ENCODE peak calls at places on chromosomes 4 and X, in six cellular contexts. A, V, K, D, L and R are unnamed samples.

GRCh38 chr4:139540637-139541036 is 15.4 kb downstream of the SETD7 start:
- DNase-seq in D (no peak), K (no peak), L (no peak), V (no peak), A (no peak), R (no peak)

GRCh38 chr4:7037425-7037824 is 5.7 kb upstream of the TADA2B start:
- DNase-seq in L (no peak), V (no peak), K (no peak), A (no peak), D (no peak), R (no peak)

GRCh38 chrX:87516716-87517115 is 886 bp upstream of the KLHL4 start:
- DNase-seq in A (no peak), K (no peak), V (no peak), L (peak; percentile 76), D (no peak), R (no peak)

GRCh38 chr4:7332216-7333023 is 102.3 kb downstream of the PSAPL1 start:
- DNase-seq in V (no peak), A (peak; percentile 81), K (no peak), L (no peak), D (no peak), R (no peak)

GRCh38 chrX:150573702-150574101 is 5.3 kb downstream of the MTM1 start:
- DNase-seq in L (no peak), A (no peak), V (no peak), D (no peak), K (peak; percentile 64), R (no peak)

GRCh38 chrX:18828832-18829404 is 121.5 kb downstream of the PPEF1 start:
- DNase-seq in L (peak; percentile 49), A (no peak), V (no peak), D (no peak), K (no peak), R (no peak)

GRCh38 chrX:46327229-46328081 is 217.8 kb downstream of the ZNF674 start:
- DNase-seq in D (no peak), A (no peak), K (no peak), V (peak; percentile 68), L (peak; percentile 91), R (peak; percentile 52)

GRCh38 chr4:54228064-54228527 is 997 bp upstream of the PDGFRA start:
- DNase-seq in D (no peak), L (peak; percentile 83), A (peak; percentile 93), K (no peak), V (peak; percentile 92), R (no peak)

GRCh38 chr4:40458683-40459082 is 123.5 kb downstream of the CHRNA9 start:
- DNase-seq in D (no peak), K (no peak), L (peak; percentile 75), V (no peak), A (no peak), R (no peak)

GRCh38 chr4:123449780-123450179 is 53.2 kb downstream of the SPRY1 start:
- DNase-seq in L (peak; percentile 91), V (no peak), K (no peak), A (no peak), D (no peak), R (no peak)

GRCh38 chrX:118637997-118638396 is 89.4 kb upstream of the IL13RA1 start:
- DNase-seq in L (peak; percentile 44), V (no peak), K (no peak), A (no peak), D (no peak), R (no peak)

GRCh38 chr4:86302242-86302641 is 57.6 kb downstream of the MAPK10 start:
- DNase-seq in L (no peak), V (no peak), K (no peak), A (peak; percentile 31), D (no peak), R (no peak)

GRCh38 chr4:108959497-108959896 is 196.6 kb upstream of the ETNPPL start:
- DNase-seq in A (no peak), V (no peak), K (no peak), L (no peak), D (no peak), R (no peak)

GRCh38 chr4:113858924-113859323 is 97.4 kb upstream of the CAMK2D start:
- DNase-seq in V (no peak), K (no peak), L (no peak), D (no peak), A (no peak), R (no peak)

GRCh38 chr4:102760645-102761477 is at the start of gene MANBA:
- DNase-seq in V (peak; percentile 90), D (peak; percentile 76), A (peak; percentile 70), K (peak; percentile 88), L (peak; percentile 77), R (peak; percentile 41)

GRCh38 chr4:40395908-40396806 is 61.0 kb downstream of the CHRNA9 start:
- DNase-seq in V (peak; percentile 23), K (no peak), D (no peak), A (peak; percentile 85), L (peak; percentile 83), R (no peak)

GRCh38 chr4:119281374-119281773 is 40.6 kb downstream of the FABP2 start:
- DNase-seq in D (no peak), A (no peak), K (no peak), L (no peak), V (no peak), R (no peak)

GRCh38 chrX:103329991-103330390 is at the start of gene TCEAL7:
- DNase-seq in L (no peak), K (no peak), A (peak; percentile 53), V (no peak), D (no peak), R (no peak)

GRCh38 chr4:100981447-100982204 is 365.7 kb downstream of the PPP3CA start:
- DNase-seq in A (no peak), K (no peak), L (no peak), D (no peak), V (no peak), R (no peak)

GRCh38 chr4:101795704-101796103 is 5.2 kb downstream of the BANK1 start:
- DNase-seq in A (no peak), K (no peak), L (no peak), D (no peak), V (no peak), R (no peak)

GRCh38 chr4:14596904-14597303 is 405.4 kb upstream of the CPEB2 start:
- DNase-seq in V (no peak), A (no peak), L (peak; percentile 53), K (no peak), D (no peak), R (no peak)

GRCh38 chrX:39133971-39134370 is 332.7 kb downstream of the MID1IP1 start:
- DNase-seq in D (no peak), L (peak; percentile 37), V (peak; percentile 28), K (no peak), A (no peak), R (no peak)

GRCh38 chrX:128653524-128653923 is 601.3 kb upstream of the ACTRT1 start:
- DNase-seq in A (no peak), K (no peak), D (no peak), L (no peak), V (no peak), R (no peak)

DNA sequence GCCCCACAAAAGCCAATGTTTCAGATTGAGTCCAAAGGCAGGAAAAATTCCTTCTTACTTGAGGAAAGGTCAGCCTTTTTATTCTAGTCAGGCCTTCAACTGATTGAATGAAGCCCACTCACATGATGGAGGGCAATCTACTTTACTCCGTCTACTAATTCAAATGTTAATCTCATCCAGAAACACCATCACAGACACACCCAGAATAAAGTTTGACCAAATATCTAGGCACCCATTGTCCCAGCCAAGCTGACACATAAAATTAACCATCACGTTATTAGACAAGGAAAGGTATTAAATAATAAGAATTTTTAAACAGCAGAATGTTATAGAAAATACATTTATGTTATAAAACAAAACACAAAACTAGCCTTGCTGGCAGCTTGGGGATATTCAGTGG is 32.9 kb upstream of the SMIM10L2A start:
- DNase-seq in K (no peak), L (no peak), A (no peak), D (no peak), V (no peak), R (no peak)
- H3K27me3 ChIP-seq in K (no peaks in the 10 kb centered on the region), L (no peaks in the 10 kb centered on the region), A (no peaks in the 10 kb centered on the region), D (no peaks in the 10 kb centered on the region), V (no peaks in the 10 kb centered on the region), R (no peaks in the 10 kb centered on the region)

GRCh38 chrX:65596270-65596669 is 61.7 kb upstream of the LAS1L start:
- DNase-seq in V (no peak), D (peak; percentile 40), A (peak; percentile 26), K (peak; percentile 77), L (peak; percentile 28), R (no peak)

GRCh38 chrX:65600106-65600505 is 65.5 kb upstream of the LAS1L start:
- DNase-seq in A (no peak), L (no peak), V (no peak), D (no peak), K (no peak), R (no peak)

GRCh38 chrX:65601530-65602281 is 65.7 kb upstream of the MSN start:
- DNase-seq in L (peak; percentile 68), K (peak; percentile 73), A (peak; percentile 70), V (no peak), D (peak; percentile 27), R (no peak)

GRCh38 chrX:65601126-65601525 is 66.3 kb upstream of the MSN start:
- DNase-seq in K (no peak), D (no peak), A (no peak), V (no peak), L (no peak), R (no peak)

GRCh38 chrX:65598559-65599147 is 64.1 kb upstream of the LAS1L start:
- DNase-seq in L (no peak), V (no peak), A (no peak), D (no peak), K (no peak), R (no peak)
- H3K4me1 ChIP-seq in L (peaks cover 28% of the 10 kb centered on the region), V (no peaks in the 10 kb centered on the region), A (no peaks in the 10 kb centered on the region), D (peaks cover 65% of the 10 kb centered on the region), K (peaks cover 75% of the 10 kb centered on the region), R (no peaks in the 10 kb centered on the region)

GRCh38 chr4:168853770-168854169 is 156.3 kb downstream of the CBR4 start:
- DNase-seq in V (no peak), D (no peak), K (no peak), A (no peak), L (no peak), R (no peak)
- H3K27ac ChIP-seq in V (peak overlapping the region; percentile 73), D (no peak overlapping the region), K (no peak overlapping the region), A (no peak overlapping the region), L (no peak overlapping the region), R (no peak overlapping the region)

DNA sequence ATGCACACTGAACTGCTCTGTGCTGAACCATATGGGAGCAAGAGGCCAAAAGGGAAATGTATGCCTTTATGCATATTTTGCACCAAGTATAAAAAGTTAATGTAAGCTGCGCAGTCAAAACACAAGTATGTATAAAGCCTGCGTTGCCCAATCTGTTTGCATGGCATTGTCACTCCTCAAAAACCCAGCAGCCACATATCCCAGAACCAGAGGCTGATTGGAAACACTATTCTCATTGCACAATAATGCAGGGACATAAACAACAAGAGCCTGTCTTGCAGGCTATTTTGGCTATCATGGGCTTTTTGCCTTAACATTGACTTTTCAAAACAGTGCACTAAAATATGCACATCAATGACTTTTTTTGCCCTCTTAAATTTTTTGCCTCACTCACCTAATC is 5.1 kb upstream of the ASB9 start:
- DNase-seq in L (no peak), D (no peak), A (no peak), V (no peak), K (no peak), R (no peak)
- H3K27me3 ChIP-seq in L (no peaks in the 10 kb centered on the region), D (no peaks in the 10 kb centered on the region), A (no peaks in the 10 kb centered on the region), V (no peaks in the 10 kb centered on the region), K (no peaks in the 10 kb centered on the region), R (no peaks in the 10 kb centered on the region)

GRCh38 chrX:13855689-13856425 is 39.0 kb upstream of the GPM6B start:
- DNase-seq in K (no peak), D (no peak), L (peak; percentile 6), V (no peak), A (no peak), R (no peak)
- H3K4me1 ChIP-seq in K (no peaks in the 10 kb centered on the region), D (no peaks in the 10 kb centered on the region), L (peaks cover 5% of the 10 kb centered on the region), V (no peaks in the 10 kb centered on the region), A (no peaks in the 10 kb centered on the region), R (peaks cover 3% of the 10 kb centered on the region)

GRCh38 chrX:1593286-1594271 is 2.2 kb downstream of the AKAP17A start:
- DNase-seq in K (peak; percentile 50), L (no peak), A (peak; percentile 46), V (no peak), D (no peak), R (no peak)
- H3K27ac ChIP-seq in K (no peak overlapping the region), L (no peak overlapping the region), A (peak overlapping the region; percentile 86), V (peak overlapping the region; percentile 92), D (peak overlapping the region; percentile 74), R (no peak overlapping the region)